ENCODE peak calls at places on chromosomes 16 and 17, in nine cellular contexts. S is GM12878; Q is Panc1; D is mesenchymal stem cell; W is tibial artery; G is mesendoderm; N is CD4-positive, CD25-positive, alpha-beta regulatory T cell; H is right lobe of liver; A is aorta. V is an unnamed sample. For H3K4me1, the result is how much of the 10 kb centered on the place peaks cover.

GRCh38 chr17:80539022-80539421 is 5.6 kb upstream of the RPTOR start:
- DNase-seq in H (no peak), Q (no peak), A (no peak), S (no peak), G (peak), W (no peak), N (no peak), D (no peak), V (no peak)

GRCh38 chr17:9473716-9474115 is 101.9 kb downstream of the STX8 start:
- DNase-seq in H (no peak), S (no peak), W (no peak), Q (no peak), D (peak), A (no peak), N (no peak), G (no peak), V (no peak)

GRCh38 chr16:51383909-51384308 is 232.8 kb upstream of the SALL1 start:
- DNase-seq in A (no peak), N (no peak), H (no peak), S (no peak), Q (no peak), D (no peak), G (peak), W (no peak), V (no peak)

GRCh38 chr17:42886283-42887176 is 14.1 kb upstream of the G6PC1 start:
- DNase-seq in H (peak), Q (no peak), S (no peak), A (no peak), G (no peak), D (no peak), N (no peak), W (no peak), V (no peak)

GRCh38 chr17:46152423-46152822 is 40.8 kb downstream of the KANSL1 start:
- DNase-seq in D (no peak), Q (no peak), G (no peak), H (no peak), A (no peak), N (no peak), S (peak), W (no peak), V (no peak)

GRCh38 chr17:49739662-49740271 is 24.2 kb downstream of the FAM117A start:
- DNase-seq in A (peak), N (peak), S (no peak), G (peak), W (peak), D (peak), H (peak), Q (no peak), V (peak)

GRCh38 chr17:41689497-41690299 is 1.0 kb downstream of the EIF1 start:
- DNase-seq in W (no peak), A (no peak), D (peak), Q (no peak), N (peak), G (peak), H (no peak), S (no peak), V (no peak)

GRCh38 chr17:70563301-70563820 is 394.0 kb downstream of the KCNJ2 start:
- DNase-seq in A (no peak), G (no peak), W (no peak), Q (no peak), N (no peak), H (no peak), S (no peak), D (peak), V (no peak)

DNA sequence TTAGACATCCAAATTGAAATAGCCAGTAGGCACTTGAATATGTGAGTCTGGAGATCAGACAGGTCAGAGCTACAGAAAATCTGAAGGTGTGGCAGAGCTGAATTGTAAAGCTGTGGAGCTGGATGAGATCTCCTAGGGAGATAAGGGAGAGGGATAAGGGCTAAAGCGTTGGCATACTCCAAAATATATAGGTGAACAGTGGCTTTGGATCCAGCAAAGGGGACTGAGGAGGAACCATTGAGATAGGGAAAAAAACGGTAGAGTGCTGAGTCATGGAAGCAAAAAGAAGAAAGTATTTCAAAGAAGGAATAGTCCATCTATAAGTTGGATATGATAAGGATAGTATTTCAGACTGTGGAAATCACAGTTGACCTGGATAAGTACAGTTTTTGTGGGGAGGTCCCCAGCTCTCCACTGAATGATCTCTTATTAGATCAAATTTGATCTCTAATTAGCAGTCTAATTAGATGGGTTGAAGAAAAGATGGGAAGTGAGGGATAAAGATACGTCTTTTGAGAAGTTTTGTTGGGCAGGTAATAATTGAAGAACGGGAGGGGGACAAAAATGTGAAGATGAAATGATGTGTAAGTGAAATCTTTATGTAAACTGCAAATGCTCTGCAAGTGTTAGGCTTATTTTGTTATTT is 587 bp upstream of the DBF4B start:
- DNase-seq in Q (no peak), A (no peak), S (no peak), N (no peak), G (no peak), H (no peak), W (no peak), D (no peak), V (no peak)
- H3K4me3 ChIP-seq in Q (peak), A (peak), S (peak), N (peak), G (no peak), H (peak), W (peak), D (no peak), V (peak)

GRCh38 chr17:39664581-39665561 is at the start of gene TCAP:
- DNase-seq in H (no peak), S (no peak), D (no peak), A (no peak), Q (no peak), G (no peak), W (no peak), N (no peak), V (peak)
- H3K27ac ChIP-seq in H (no peak), S (no peak), D (peak), A (peak), Q (peak), G (no peak), W (peak), N (no peak), V (peak)

DNA sequence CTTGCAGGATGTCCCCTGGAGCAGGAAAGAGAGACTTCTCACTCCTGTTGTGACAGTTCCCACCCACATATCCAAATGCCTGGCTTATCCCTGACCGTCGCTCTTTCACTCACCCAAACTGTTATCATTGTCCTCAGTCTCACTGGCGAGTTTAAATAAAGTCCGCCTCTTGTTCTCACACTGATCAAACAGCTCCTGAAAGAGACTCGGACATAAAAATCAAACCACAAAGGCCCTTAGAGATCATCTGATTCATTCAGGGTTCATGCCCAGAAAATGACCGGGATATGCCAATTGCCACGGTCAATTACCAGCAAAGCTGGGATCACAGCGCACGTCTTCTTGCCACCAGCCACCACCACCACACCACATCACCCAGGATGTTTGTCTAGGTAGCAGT is 19.9 kb downstream of the GGA3 start:
- DNase-seq in H (no peak), A (no peak), N (no peak), Q (no peak), W (no peak), G (no peak), D (no peak), S (no peak), V (no peak)
- H3K4me1 ChIP-seq in H (under half), A (under half), N (under half), Q (under half), W (under half), G (under half), D (under half), S (under half), V (under half)

GRCh38 chr16:57540906-57541753 is 1.3 kb upstream of the ADGRG5 start:
- DNase-seq in W (no peak), G (no peak), Q (no peak), N (no peak), S (no peak), H (no peak), A (no peak), D (no peak), V (no peak)

GRCh38 chr16:57540387-57540786 is 2.1 kb upstream of the ADGRG5 start:
- DNase-seq in S (no peak), D (no peak), N (no peak), W (no peak), Q (no peak), A (no peak), H (no peak), G (no peak), V (no peak)

GRCh38 chr16:57541754-57542435 is 548 bp upstream of the ADGRG5 start:
- DNase-seq in H (no peak), Q (no peak), S (no peak), W (no peak), N (no peak), A (no peak), G (no peak), D (no peak), V (no peak)

GRCh38 chr16:57548424-57548823 is 6.0 kb downstream of the ADGRG5 start:
- DNase-seq in H (no peak), W (no peak), Q (no peak), D (no peak), G (no peak), S (no peak), A (no peak), N (no peak), V (no peak)

GRCh38 chr16:57544129-57544653 is 1.7 kb downstream of the ADGRG5 start:
- DNase-seq in H (no peak), D (no peak), S (peak), Q (no peak), N (no peak), W (no peak), G (no peak), A (no peak), V (no peak)
- H3K4me3 ChIP-seq in H (no peak), D (no peak), S (peak), Q (no peak), N (no peak), W (no peak), G (no peak), A (no peak), V (no peak)

V was measured in psoas muscle.